ENCODE peak calls at places on chromosome 4, in five cellular contexts. V, Z, K, C and T are unnamed samples.

GRCh38 chr4:142353149-142353738 is 492.9 kb downstream of the INPP4B start:
- DNase-seq in Z (no peak), K (peak; percentile 51), C (no peak), V (peak; percentile 38), T (no peak)

GRCh38 chr4:10577018-10577417 is 107.5 kb downstream of the CLNK start:
- DNase-seq in C (no peak), K (peak; percentile 65), V (no peak), Z (no peak), T (no peak)

GRCh38 chr4:168830777-168831512 is 179.1 kb downstream of the CBR4 start:
- DNase-seq in Z (no peak), V (no peak), C (no peak), K (no peak), T (no peak)

GRCh38 chr4:168540865-168541607 is 44.2 kb downstream of the PALLD start:
- DNase-seq in V (no peak), C (no peak), K (no peak), Z (no peak), T (no peak)

GRCh38 chr4:76696109-76696508 is 201.8 kb downstream of the SOWAHB start:
- DNase-seq in V (peak; percentile 78), Z (no peak), C (no peak), K (no peak), T (no peak)

GRCh38 chr4:23920296-23920695 is 30.4 kb upstream of the PPARGC1A start:
- DNase-seq in Z (no peak), C (no peak), K (no peak), V (no peak), T (no peak)

GRCh38 chr4:83217721-83218522 is 66.7 kb downstream of the COQ2 start:
- DNase-seq in C (no peak), Z (peak; percentile 87), V (no peak), K (peak; percentile 97), T (no peak)

GRCh38 chr4:5974321-5974720 is 43.9 kb downstream of the C4orf50 start:
- DNase-seq in K (no peak), C (no peak), V (no peak), Z (no peak), T (no peak)

GRCh38 chr4:139973015-139973414 is 181.0 kb downstream of the MAML3 start:
- DNase-seq in V (no peak), C (no peak), K (no peak), Z (no peak), T (no peak)

GRCh38 chr4:173536808-173537429 is 6.9 kb upstream of the HAND2 start:
- DNase-seq in C (no peak), V (no peak), K (no peak), Z (no peak), T (no peak)

GRCh38 chr4:1571165-1571908 is 112.8 kb downstream of the FAM53A start:
- DNase-seq in K (no peak), Z (no peak), V (no peak), C (no peak), T (no peak)

GRCh38 chr4:151098191-151098590 is 1.2 kb upstream of the RPS3A start:
- DNase-seq in K (no peak), Z (peak; percentile 18), C (no peak), V (no peak), T (no peak)

GRCh38 chr4:40840985-40841571 is 91.3 kb downstream of the NSUN7 start:
- DNase-seq in K (peak; percentile 85), V (peak; percentile 88), Z (peak; percentile 60), C (peak; percentile 34), T (no peak)

GRCh38 chr4:66048861-66049260 is 378.6 kb upstream of the EPHA5 start:
- DNase-seq in Z (no peak), K (no peak), C (no peak), V (no peak), T (no peak)

GRCh38 chr4:165369522-165369921 is 9.3 kb upstream of the CPE start:
- DNase-seq in C (no peak), Z (no peak), K (no peak), V (no peak), T (no peak)

GRCh38 chr4:153497988-153498967 is 32.1 kb downstream of the TMEM131L start:
- DNase-seq in K (peak; percentile 69), V (no peak), Z (no peak), C (peak; percentile 45), T (no peak)

GRCh38 chr4:15161439-15161838 is 159.2 kb downstream of the CPEB2 start:
- DNase-seq in V (no peak), K (no peak), C (no peak), Z (no peak), T (no peak)

GRCh38 chr4:6902318-6903042 is 7.1 kb upstream of the TBC1D14 start:
- DNase-seq in Z (no peak), K (no peak), C (no peak), V (no peak), T (no peak)

GRCh38 chr4:89906787-89907521 is 12.3 kb downstream of the MMRN1 start:
- DNase-seq in K (no peak), C (no peak), V (no peak), Z (no peak), T (no peak)

GRCh38 chr4:82921795-82922194 is 21.3 kb downstream of the THAP9 start:
- DNase-seq in C (no peak), K (no peak), Z (no peak), V (no peak), T (no peak)

GRCh38 chr4:25863347-25863784 is 578 bp upstream of the SEL1L3 start:
- DNase-seq in K (no peak), Z (no peak), C (no peak), V (no peak), T (peak; percentile 46)

GRCh38 chr4:24489870-24490269 is 94.5 kb downstream of the DHX15 start:
- DNase-seq in V (no peak), C (no peak), K (no peak), Z (no peak), T (no peak)

GRCh38 chr4:60938621-60939020 is 261.5 kb upstream of the ADGRL3 start:
- DNase-seq in C (no peak), V (no peak), K (no peak), Z (no peak), T (no peak)

GRCh38 chr4:166198041-166198440 is 325.0 kb downstream of the TLL1 start:
- DNase-seq in K (no peak), V (peak; percentile 23), C (no peak), Z (no peak), T (no peak)

GRCh38 chr4:110742148-110742547 is 119.3 kb upstream of the PITX2 start:
- DNase-seq in V (no peak), C (no peak), Z (no peak), K (no peak), T (no peak)

GRCh38 chr4:151236036-151236435 is 40.9 kb upstream of the PRSS48 start:
- DNase-seq in C (no peak), V (no peak), K (no peak), Z (no peak), T (no peak)

GRCh38 chr4:101259876-101260275 is 87.5 kb downstream of the PPP3CA start:
- DNase-seq in C (no peak), K (peak; percentile 50), Z (no peak), V (no peak), T (no peak)

GRCh38 chr4:3302164-3302785 is 9.5 kb downstream of the RGS12 start:
- DNase-seq in K (peak; percentile 38), Z (peak; percentile 59), C (no peak), V (no peak), T (no peak)

GRCh38 chr4:73051625-73052024 is 17.9 kb downstream of the COX18 start:
- DNase-seq in K (no peak), C (no peak), V (no peak), Z (no peak), T (no peak)

GRCh38 chr4:91064157-91064853 is 937.1 kb downstream of the CCSER1 start:
- DNase-seq in V (peak; percentile 33), C (no peak), Z (no peak), K (no peak), T (no peak)

GRCh38 chr4:62460329-62460728 is 1260.2 kb downstream of the ADGRL3 start:
- DNase-seq in C (no peak), K (no peak), V (no peak), Z (no peak), T (no peak)